ENCODE peak calls at places on chromosome 7, in seven cellular contexts. M, P, L, A, S, T and Z are unnamed samples.

GRCh38 chr7:112370436-112370835 is 79.8 kb upstream of the IFRD1 start:
- DNase-seq in M (no peak), P (no peak), L (no peak), A (no peak), S (no peak), T (peak; percentile 66), Z (no peak)

GRCh38 chr7:155441856-155442255 is 16.1 kb upstream of the EN2 start:
- DNase-seq in M (no peak), P (no peak), L (no peak), A (no peak), S (no peak), T (no peak), Z (no peak)

GRCh38 chr7:151033864-151034249 is 5.6 kb downstream of the ABCB8 start:
- DNase-seq in M (no peak), P (no peak), L (no peak), A (no peak), S (no peak), T (no peak), Z (no peak)

GRCh38 chr7:70458195-70458695 is 673.7 kb upstream of the GALNT17 start:
- DNase-seq in M (no peak), P (no peak), L (no peak), A (no peak), S (no peak), T (peak; percentile 21), Z (no peak)

GRCh38 chr7:107388604-107389003 is 81.3 kb upstream of the GPR22 start:
- DNase-seq in M (no peak), P (no peak), L (no peak), A (no peak), S (no peak), T (no peak), Z (no peak)

GRCh38 chr7:136953386-136953785 is 84.9 kb downstream of the CHRM2 start:
- DNase-seq in M (peak; percentile 38), P (no peak), L (no peak), A (no peak), S (no peak), T (no peak), Z (peak; percentile 11)

GRCh38 chr7:5248201-5248885 is 34.4 kb upstream of the SLC29A4 start:
- DNase-seq in M (no peak), P (no peak), L (peak; percentile 73), A (no peak), S (peak; percentile 68), T (no peak), Z (no peak)

GRCh38 chr7:2031496-2031895 is 201.2 kb downstream of the MAD1L1 start:
- DNase-seq in M (no peak), P (no peak), L (peak; percentile 41), A (no peak), S (no peak), T (no peak), Z (no peak)

GRCh38 chr7:107742678-107743566 is 1.0 kb upstream of the CBLL1 start:
- DNase-seq in M (no peak), P (no peak), L (peak; percentile 74), A (peak; percentile 54), S (no peak), T (peak; percentile 90), Z (no peak)

GRCh38 chr7:55052081-55052480 is 33.3 kb downstream of the EGFR start:
- DNase-seq in M (peak; percentile 88), P (peak; percentile 55), L (no peak), A (no peak), S (no peak), T (no peak), Z (no peak)

GRCh38 chr7:130345106-130345505 is 490 bp downstream of the CPA5 start:
- DNase-seq in M (no peak), P (no peak), L (no peak), A (no peak), S (no peak), T (peak; percentile 73), Z (no peak)

GRCh38 chr7:452230-452751 is 67.4 kb downstream of the PDGFA start:
- DNase-seq in M (no peak), P (no peak), L (no peak), A (no peak), S (no peak), T (no peak), Z (no peak)

GRCh38 chr7:80478683-80479082 is 33.2 kb downstream of the GNAT3 start:
- DNase-seq in M (peak; percentile 52), P (no peak), L (no peak), A (no peak), S (no peak), T (no peak), Z (no peak)

GRCh38 chr7:71244023-71244422 is 112.1 kb downstream of the GALNT17 start:
- DNase-seq in M (no peak), P (no peak), L (no peak), A (no peak), S (no peak), T (no peak), Z (peak; percentile 28)

GRCh38 chr7:65839846-65840245 is 33.0 kb upstream of the VKORC1L1 start:
- DNase-seq in M (no peak), P (no peak), L (no peak), A (no peak), S (no peak), T (no peak), Z (no peak)

GRCh38 chr7:12303507-12303906 is 92.4 kb downstream of the TMEM106B start:
- DNase-seq in M (peak; percentile 47), P (no peak), L (no peak), A (no peak), S (no peak), T (peak; percentile 79), Z (peak; percentile 23)

GRCh38 chr7:47783456-47784240 is 164.6 kb downstream of the PKD1L1 start:
- DNase-seq in M (peak; percentile 92), P (peak; percentile 96), L (no peak), A (no peak), S (peak; percentile 59), T (no peak), Z (peak; percentile 95)

GRCh38 chr7:33771422-33771821 is 133.9 kb upstream of the BMPER start:
- DNase-seq in M (no peak), P (no peak), L (no peak), A (no peak), S (no peak), T (no peak), Z (no peak)

GRCh38 chr7:105932835-105933477 is 30.1 kb upstream of the CDHR3 start:
- DNase-seq in M (peak; percentile 56), P (peak; percentile 96), L (no peak), A (peak; percentile 27), S (peak; percentile 13), T (no peak), Z (peak; percentile 59)

GRCh38 chr7:18939771-18940576 is 177.5 kb downstream of the TWIST1 start:
- DNase-seq in M (no peak), P (no peak), L (no peak), A (no peak), S (no peak), T (no peak), Z (no peak)

GRCh38 chr7:68425377-68425776 is 1172.9 kb upstream of the AUTS2 start:
- DNase-seq in M (no peak), P (no peak), L (no peak), A (peak; percentile 33), S (no peak), T (no peak), Z (no peak)

GRCh38 chr7:18685961-18686360 is 190.4 kb downstream of the HDAC9 start:
- DNase-seq in M (peak; percentile 47), P (peak; percentile 47), L (no peak), A (no peak), S (no peak), T (no peak), Z (no peak)

GRCh38 chr7:106717997-106718871 is 57.3 kb upstream of the CCDC71L start:
- DNase-seq in M (peak; percentile 93), P (peak; percentile 97), L (no peak), A (no peak), S (peak; percentile 24), T (no peak), Z (peak; percentile 90)

GRCh38 chr7:25901658-25902057 is 250.3 kb upstream of the NFE2L3 start:
- DNase-seq in M (no peak), P (no peak), L (no peak), A (no peak), S (no peak), T (no peak), Z (no peak)

GRCh38 chr7:151077705-151078232 is 2.8 kb downstream of the FASTK start:
- DNase-seq in M (no peak), P (no peak), L (no peak), A (no peak), S (no peak), T (no peak), Z (no peak)

GRCh38 chr7:131438969-131439368 is 111.3 kb downstream of the MKLN1 start:
- DNase-seq in M (no peak), P (no peak), L (no peak), A (no peak), S (no peak), T (no peak), Z (no peak)

GRCh38 chr7:106421181-106421762 is 136.5 kb upstream of the NAMPT start:
- DNase-seq in M (peak; percentile 51), P (peak; percentile 95), L (peak; percentile 84), A (peak; percentile 29), S (peak; percentile 65), T (peak; percentile 13), Z (peak; percentile 92)

GRCh38 chr7:134293029-134293740 is 23.5 kb downstream of the SLC35B4 start:
- DNase-seq in M (no peak), P (no peak), L (no peak), A (no peak), S (peak; percentile 57), T (no peak), Z (no peak)

GRCh38 chr7:4634166-4634565 is 47.9 kb upstream of the FOXK1 start:
- DNase-seq in M (no peak), P (no peak), L (no peak), A (no peak), S (no peak), T (no peak), Z (no peak)

GRCh38 chr7:76342222-76342621 is 16.6 kb downstream of the YWHAG start:
- DNase-seq in M (no peak), P (no peak), L (no peak), A (no peak), S (no peak), T (no peak), Z (no peak)

GRCh38 chr7:117111532-117111931 is 158.2 kb downstream of the ST7 start:
- DNase-seq in M (no peak), P (no peak), L (no peak), A (no peak), S (no peak), T (peak; percentile 57), Z (no peak)

GRCh38 chr7:144057954-144058353 is 9.2 kb downstream of the OR2A5 start:
- DNase-seq in M (peak; percentile 71), P (no peak), L (no peak), A (no peak), S (no peak), T (no peak), Z (no peak)

GRCh38 chr7:43220250-43220649 is 107.8 kb downstream of the HECW1 start:
- DNase-seq in M (peak; percentile 86), P (peak; percentile 54), L (no peak), A (no peak), S (no peak), T (no peak), Z (peak; percentile 19)

GRCh38 chr7:14606101-14606500 is 296.4 kb downstream of the DGKB start:
- DNase-seq in M (peak; percentile 15), P (no peak), L (no peak), A (no peak), S (no peak), T (no peak), Z (no peak)

GRCh38 chr7:27641576-27642230 is 21.0 kb downstream of the HIBADH start:
- DNase-seq in M (peak; percentile 66), P (no peak), L (no peak), A (no peak), S (no peak), T (no peak), Z (no peak)

GRCh38 chr7:158948376-158948775 is 92.0 kb downstream of the DYNC2I1 start:
- DNase-seq in M (no peak), P (no peak), L (no peak), A (no peak), S (no peak), T (no peak), Z (no peak)

GRCh38 chr7:42186181-42186580 is 50.8 kb downstream of the GLI3 start:
- DNase-seq in M (no peak), P (no peak), L (no peak), A (no peak), S (no peak), T (no peak), Z (no peak)

GRCh38 chr7:42605800-42606199 is 306.1 kb downstream of the C7orf25 start:
- DNase-seq in M (no peak), P (peak; percentile 65), L (no peak), A (no peak), S (no peak), T (no peak), Z (no peak)